ENCODE peak calls at places on chromosomes 11 and 22, in seven cellular contexts. One of them, this sample, is unnamed.

GRCh38 chr11:64170419-64170818 is 4.5 kb upstream of the MACROD1 start:
- DNase-seq in heart left ventricle: no peak
- DNase-seq in GM23248: no peak
- DNase-seq in gastrocnemius medialis: no peak
- DNase-seq in MM.1S: no peak
- DNase-seq in lung: no peak
- DNase-seq in iPS DF 6.9: no peak
- DNase-seq in this sample: no peak

GRCh38 chr11:6206456-6207180 is 1.3 kb downstream of the C11orf42 start:
- DNase-seq in lung: no peak
- DNase-seq in iPS DF 6.9: no peak
- DNase-seq in heart left ventricle: no peak
- DNase-seq in MM.1S: no peak
- DNase-seq in gastrocnemius medialis: no peak
- DNase-seq in GM23248: no peak
- DNase-seq in this sample: no peak

GRCh38 chr11:64619811-64620285 is 28.8 kb downstream of the SLC22A12 start:
- DNase-seq in GM23248: peak; percentile 56
- DNase-seq in lung: peak; percentile 63
- DNase-seq in gastrocnemius medialis: no peak
- DNase-seq in heart left ventricle: peak; percentile 42
- DNase-seq in iPS DF 6.9: no peak
- DNase-seq in MM.1S: no peak
- DNase-seq in this sample: no peak

GRCh38 chr11:43975631-43976030 is 33.2 kb downstream of the C11orf96 start:
- DNase-seq in iPS DF 6.9: no peak
- DNase-seq in gastrocnemius medialis: no peak
- DNase-seq in MM.1S: no peak
- DNase-seq in GM23248: peak; percentile 26
- DNase-seq in heart left ventricle: no peak
- DNase-seq in lung: no peak
- DNase-seq in this sample: no peak

GRCh38 chr22:36922752-36923457 is 9.5 kb downstream of the CSF2RB start:
- DNase-seq in lung: no peak
- DNase-seq in heart left ventricle: no peak
- DNase-seq in GM23248: no peak
- DNase-seq in MM.1S: no peak
- DNase-seq in iPS DF 6.9: no peak
- DNase-seq in gastrocnemius medialis: no peak
- DNase-seq in this sample: no peak

GRCh38 chr11:88231894-88232482 is 56.7 kb upstream of the RAB38 start:
- DNase-seq in iPS DF 6.9: peak; percentile 31
- DNase-seq in heart left ventricle: no peak
- DNase-seq in GM23248: peak; percentile 64
- DNase-seq in gastrocnemius medialis: no peak
- DNase-seq in MM.1S: peak; percentile 14
- DNase-seq in lung: no peak
- DNase-seq in this sample: peak; percentile 54

GRCh38 chr22:24426859-24427499 is 420 bp upstream of the ADORA2A start:
- DNase-seq in heart left ventricle: no peak
- DNase-seq in MM.1S: no peak
- DNase-seq in GM23248: no peak
- DNase-seq in gastrocnemius medialis: no peak
- DNase-seq in iPS DF 6.9: no peak
- DNase-seq in lung: no peak
- DNase-seq in this sample: no peak

GRCh38 chr22:37043214-37043827 is 8.2 kb upstream of the KCTD17 start:
- DNase-seq in heart left ventricle: no peak
- DNase-seq in MM.1S: no peak
- DNase-seq in lung: no peak
- DNase-seq in iPS DF 6.9: no peak
- DNase-seq in gastrocnemius medialis: no peak
- DNase-seq in GM23248: no peak
- DNase-seq in this sample: no peak

GRCh38 chr11:103601230-103601846 is 435.1 kb upstream of the DDI1 start:
- DNase-seq in heart left ventricle: peak; percentile 22
- DNase-seq in lung: no peak
- DNase-seq in iPS DF 6.9: peak; percentile 35
- DNase-seq in gastrocnemius medialis: no peak
- DNase-seq in GM23248: peak; percentile 82
- DNase-seq in MM.1S: peak; percentile 53
- DNase-seq in this sample: no peak

GRCh38 chr22:24146190-24146616 is 35.1 kb upstream of the SUSD2 start:
- DNase-seq in MM.1S: peak; percentile 84
- DNase-seq in gastrocnemius medialis: peak; percentile 62
- DNase-seq in iPS DF 6.9: no peak
- DNase-seq in lung: peak; percentile 82
- DNase-seq in GM23248: peak; percentile 73
- DNase-seq in heart left ventricle: peak; percentile 58
- DNase-seq in this sample: peak; percentile 73

GRCh38 chr22:44526431-44527115 is 28.5 kb upstream of the RTL6 start:
- DNase-seq in gastrocnemius medialis: no peak
- DNase-seq in lung: no peak
- DNase-seq in iPS DF 6.9: no peak
- DNase-seq in GM23248: no peak
- DNase-seq in MM.1S: no peak
- DNase-seq in heart left ventricle: no peak
- DNase-seq in this sample: no peak

GRCh38 chr22:26362471-26362870 is 66.6 kb upstream of the ASPHD2 start:
- DNase-seq in iPS DF 6.9: no peak
- DNase-seq in MM.1S: no peak
- DNase-seq in lung: no peak
- DNase-seq in gastrocnemius medialis: no peak
- DNase-seq in heart left ventricle: no peak
- DNase-seq in GM23248: peak; percentile 92
- DNase-seq in this sample: no peak

GRCh38 chr11:118610220-118610772 is 2.9 kb downstream of the PHLDB1 start:
- DNase-seq in MM.1S: no peak
- DNase-seq in iPS DF 6.9: no peak
- DNase-seq in heart left ventricle: no peak
- DNase-seq in gastrocnemius medialis: no peak
- DNase-seq in lung: no peak
- DNase-seq in GM23248: peak; percentile 47
- DNase-seq in this sample: no peak

GRCh38 chr22:28442951-28443876 is 236.4 kb downstream of the TTC28 start:
- DNase-seq in MM.1S: no peak
- DNase-seq in GM23248: peak; percentile 86
- DNase-seq in heart left ventricle: peak; percentile 82
- DNase-seq in lung: peak; percentile 70
- DNase-seq in iPS DF 6.9: peak; percentile 47
- DNase-seq in gastrocnemius medialis: peak; percentile 65
- DNase-seq in this sample: no peak

GRCh38 chr22:22508274-22509176 is at the start of gene ZNF280B:
- DNase-seq in MM.1S: peak; percentile 95
- DNase-seq in lung: peak; percentile 55
- DNase-seq in gastrocnemius medialis: peak; percentile 8
- DNase-seq in heart left ventricle: peak; percentile 67
- DNase-seq in iPS DF 6.9: peak; percentile 73
- DNase-seq in GM23248: peak; percentile 66
- DNase-seq in this sample: peak; percentile 73

GRCh38 chr11:71995726-71996291 is 2.9 kb upstream of the IL18BP start:
- DNase-seq in lung: no peak
- DNase-seq in heart left ventricle: no peak
- DNase-seq in MM.1S: no peak
- DNase-seq in GM23248: no peak
- DNase-seq in iPS DF 6.9: no peak
- DNase-seq in gastrocnemius medialis: no peak
- DNase-seq in this sample: no peak

GRCh38 chr11:70586261-70587094 is 188.1 kb downstream of the CTTN start:
- DNase-seq in GM23248: no peak
- DNase-seq in MM.1S: no peak
- DNase-seq in heart left ventricle: no peak
- DNase-seq in gastrocnemius medialis: no peak
- DNase-seq in iPS DF 6.9: no peak
- DNase-seq in lung: no peak
- DNase-seq in this sample: no peak

GRCh38 chr11:77127969-77128691 is at the start of gene MYO7A:
- DNase-seq in GM23248: peak; percentile 47
- DNase-seq in heart left ventricle: peak; percentile 82
- DNase-seq in gastrocnemius medialis: no peak
- DNase-seq in MM.1S: peak; percentile 88
- DNase-seq in lung: no peak
- DNase-seq in iPS DF 6.9: peak; percentile 7
- DNase-seq in this sample: no peak

GRCh38 chr11:77126861-77127673 is 979 bp upstream of the MYO7A start:
- DNase-seq in heart left ventricle: peak; percentile 72
- DNase-seq in lung: no peak
- DNase-seq in GM23248: peak; percentile 76
- DNase-seq in iPS DF 6.9: peak; percentile 35
- DNase-seq in gastrocnemius medialis: no peak
- DNase-seq in MM.1S: peak; percentile 74
- DNase-seq in this sample: peak; percentile 52

GRCh38 chr11:77126156-77126775 is 1.8 kb upstream of the MYO7A start:
- DNase-seq in iPS DF 6.9: no peak
- DNase-seq in GM23248: no peak
- DNase-seq in gastrocnemius medialis: no peak
- DNase-seq in lung: no peak
- DNase-seq in heart left ventricle: no peak
- DNase-seq in MM.1S: no peak
- DNase-seq in this sample: no peak

GRCh38 chr11:77129069-77129840 is 1.2 kb downstream of the MYO7A start:
- DNase-seq in gastrocnemius medialis: no peak
- DNase-seq in iPS DF 6.9: no peak
- DNase-seq in heart left ventricle: no peak
- DNase-seq in lung: no peak
- DNase-seq in MM.1S: no peak
- DNase-seq in GM23248: no peak
- DNase-seq in this sample: no peak

DNA sequence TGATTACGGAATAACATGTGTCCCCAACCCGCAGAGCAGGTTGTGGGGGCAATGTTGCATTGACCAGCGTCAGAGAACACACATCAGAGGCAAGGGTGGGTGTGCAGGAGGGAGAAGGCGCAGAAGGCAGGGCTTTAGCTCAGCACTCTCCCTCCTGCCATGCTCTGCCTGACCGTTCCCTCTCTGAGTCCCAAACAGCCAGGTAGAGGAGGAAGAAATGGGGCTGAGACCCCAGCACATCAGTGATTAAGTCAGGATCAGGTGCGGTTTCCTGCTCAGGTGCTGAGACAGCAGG is 425 bp upstream of the MYO7A start:
- DNase-seq in MM.1S: no peak
- DNase-seq in heart left ventricle: no peak
- DNase-seq in iPS DF 6.9: no peak
- DNase-seq in gastrocnemius medialis: no peak
- DNase-seq in lung: no peak
- DNase-seq in GM23248: no peak
- DNase-seq in this sample: no peak
- H3K27ac ChIP-seq in MM.1S: peak overlapping the region; percentile 81
- H3K27ac ChIP-seq in heart left ventricle: no peak overlapping the region
- H3K27ac ChIP-seq in iPS DF 6.9: no peak overlapping the region
- H3K27ac ChIP-seq in gastrocnemius medialis: peak overlapping the region; percentile 3
- H3K27ac ChIP-seq in lung: no peak overlapping the region
- H3K27ac ChIP-seq in GM23248: no peak overlapping the region
- H3K27ac ChIP-seq in this sample: no peak overlapping the region

DNA sequence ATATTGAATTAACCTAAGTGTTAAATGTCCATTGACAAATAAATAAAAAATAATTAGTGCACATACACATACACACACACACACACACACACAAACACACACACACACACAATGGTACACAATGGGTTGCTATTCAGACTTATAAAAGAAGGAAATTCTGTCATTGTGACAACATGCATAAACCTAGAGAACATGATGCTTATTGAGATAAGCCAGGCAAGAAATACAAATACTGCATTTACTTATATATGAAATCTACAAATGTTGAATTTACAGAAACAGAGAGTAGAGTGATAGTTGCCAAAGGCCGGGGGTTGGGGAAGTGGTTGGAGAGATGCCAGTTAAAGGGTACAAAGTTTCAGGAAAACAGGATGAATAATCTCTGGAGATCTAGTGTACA is 566.0 kb upstream of the LRRC4C start:
- DNase-seq in lung: no peak
- DNase-seq in MM.1S: no peak
- DNase-seq in gastrocnemius medialis: no peak
- DNase-seq in GM23248: no peak
- DNase-seq in iPS DF 6.9: no peak
- DNase-seq in heart left ventricle: no peak
- DNase-seq in this sample: no peak
- H3K9me3 ChIP-seq in lung: peaks cover 3% of the 10 kb centered on the region
- H3K9me3 ChIP-seq in MM.1S: no peaks in the 10 kb centered on the region
- H3K9me3 ChIP-seq in gastrocnemius medialis: no peaks in the 10 kb centered on the region
- H3K9me3 ChIP-seq in GM23248: no peaks in the 10 kb centered on the region
- H3K9me3 ChIP-seq in iPS DF 6.9: no peaks in the 10 kb centered on the region
- H3K9me3 ChIP-seq in heart left ventricle: peaks cover 4% of the 10 kb centered on the region
- H3K9me3 ChIP-seq in this sample: no peaks in the 10 kb centered on the region

GRCh38 chr22:50299724-50300619 is 7.5 kb downstream of the PLXNB2 start:
- DNase-seq in heart left ventricle: no peak
- DNase-seq in gastrocnemius medialis: no peak
- DNase-seq in lung: no peak
- DNase-seq in MM.1S: no peak
- DNase-seq in iPS DF 6.9: no peak
- DNase-seq in GM23248: peak; percentile 43
- DNase-seq in this sample: no peak

GRCh38 chr22:50297510-50298265 is 9.8 kb downstream of the PLXNB2 start:
- DNase-seq in MM.1S: no peak
- DNase-seq in lung: no peak
- DNase-seq in iPS DF 6.9: no peak
- DNase-seq in heart left ventricle: no peak
- DNase-seq in GM23248: no peak
- DNase-seq in gastrocnemius medialis: no peak
- DNase-seq in this sample: no peak

GRCh38 chr22:50296658-50297490 is 10.6 kb downstream of the PLXNB2 start:
- DNase-seq in gastrocnemius medialis: no peak
- DNase-seq in lung: no peak
- DNase-seq in iPS DF 6.9: no peak
- DNase-seq in heart left ventricle: peak; percentile 56
- DNase-seq in MM.1S: no peak
- DNase-seq in GM23248: no peak
- DNase-seq in this sample: no peak

GRCh38 chr22:50298937-50299656 is 8.3 kb downstream of the PLXNB2 start:
- DNase-seq in iPS DF 6.9: no peak
- DNase-seq in heart left ventricle: no peak
- DNase-seq in GM23248: peak; percentile 68
- DNase-seq in MM.1S: no peak
- DNase-seq in lung: no peak
- DNase-seq in gastrocnemius medialis: no peak
- DNase-seq in this sample: no peak

DNA sequence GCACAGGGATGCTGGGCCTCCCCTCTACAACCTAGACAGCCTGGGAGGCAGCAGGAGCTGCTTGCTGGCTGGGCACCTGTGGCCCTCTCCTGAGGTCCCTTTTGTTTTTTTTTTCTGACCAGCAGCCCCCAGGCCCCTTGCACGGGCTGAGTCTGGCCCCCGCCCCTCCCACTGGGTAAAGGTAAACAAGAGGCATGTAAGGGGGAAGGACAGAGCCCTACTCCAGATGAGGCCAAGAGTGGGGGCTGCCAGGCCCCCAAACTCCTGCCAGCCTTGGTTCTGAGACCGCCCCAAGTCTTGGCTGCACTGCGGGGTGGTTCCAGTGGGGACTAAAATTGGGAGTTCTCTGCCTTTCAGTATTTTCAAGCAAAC is 9.2 kb downstream of the PLXNB2 start:
- DNase-seq in gastrocnemius medialis: no peak
- DNase-seq in MM.1S: no peak
- DNase-seq in iPS DF 6.9: no peak
- DNase-seq in GM23248: no peak
- DNase-seq in heart left ventricle: no peak
- DNase-seq in lung: no peak
- DNase-seq in this sample: no peak
- H3K4me1 ChIP-seq in gastrocnemius medialis: peaks cover 12% of the 10 kb centered on the region
- H3K4me1 ChIP-seq in MM.1S: no peaks in the 10 kb centered on the region
- H3K4me1 ChIP-seq in iPS DF 6.9: peaks cover 9% of the 10 kb centered on the region
- H3K4me1 ChIP-seq in GM23248: peaks cover 30% of the 10 kb centered on the region
- H3K4me1 ChIP-seq in heart left ventricle: peaks cover 67% of the 10 kb centered on the region
- H3K4me1 ChIP-seq in lung: peaks cover 64% of the 10 kb centered on the region
- H3K4me1 ChIP-seq in this sample: peaks cover 4% of the 10 kb centered on the region

GRCh38 chr11:131386408-131386807 is 16.0 kb downstream of the NTM start:
- DNase-seq in MM.1S: no peak
- DNase-seq in heart left ventricle: no peak
- DNase-seq in GM23248: no peak
- DNase-seq in iPS DF 6.9: no peak
- DNase-seq in gastrocnemius medialis: no peak
- DNase-seq in lung: no peak
- DNase-seq in this sample: no peak
- H3K27ac ChIP-seq in MM.1S: no peak overlapping the region
- H3K27ac ChIP-seq in heart left ventricle: no peak overlapping the region
- H3K27ac ChIP-seq in GM23248: no peak overlapping the region
- H3K27ac ChIP-seq in iPS DF 6.9: no peak overlapping the region
- H3K27ac ChIP-seq in gastrocnemius medialis: no peak overlapping the region
- H3K27ac ChIP-seq in lung: no peak overlapping the region
- H3K27ac ChIP-seq in this sample: no peak overlapping the region